ENCODE peak calls at places on chromosomes 5 and 9, in four cellular contexts. One of them, this sample, is unnamed.

GRCh38 chr5:73938938-73939320 is 312.9 kb downstream of the ARHGEF28 start:
- DNase-seq in HepG2: no peak
- DNase-seq in K562: no peak
- DNase-seq in GM12878: no peak
- DNase-seq in this sample: no peak

GRCh38 chr5:151078490-151079262 is 2.2 kb downstream of the TNIP1 start:
- DNase-seq in HepG2: no peak
- DNase-seq in K562: no peak
- DNase-seq in GM12878: no peak
- DNase-seq in this sample: no peak

GRCh38 chr9:121736964-121737462 is 85.6 kb downstream of the DAB2IP start:
- DNase-seq in HepG2: peak; percentile 78
- DNase-seq in K562: peak; percentile 84
- DNase-seq in GM12878: no peak
- DNase-seq in this sample: peak; percentile 42

GRCh38 chr5:13378073-13378472 is 566.4 kb downstream of the DNAH5 start:
- DNase-seq in HepG2: no peak
- DNase-seq in K562: no peak
- DNase-seq in GM12878: no peak
- DNase-seq in this sample: no peak

GRCh38 chr9:89519393-89519805 is 21.5 kb upstream of the SEMA4D start:
- DNase-seq in HepG2: peak; percentile 26
- DNase-seq in K562: no peak
- DNase-seq in GM12878: no peak
- DNase-seq in this sample: no peak

GRCh38 chr5:36059571-36060515 is 6.8 kb downstream of the UGT3A2 start:
- DNase-seq in HepG2: no peak
- DNase-seq in K562: no peak
- DNase-seq in GM12878: no peak
- DNase-seq in this sample: no peak

GRCh38 chr9:36136894-36137391 is 410 bp downstream of the GLIPR2 start:
- DNase-seq in HepG2: no peak
- DNase-seq in K562: no peak
- DNase-seq in GM12878: no peak
- DNase-seq in this sample: peak; percentile 27

GRCh38 chr9:130069048-130069447 is 15.3 kb downstream of the GPR107 start:
- DNase-seq in HepG2: no peak
- DNase-seq in K562: no peak
- DNase-seq in GM12878: no peak
- DNase-seq in this sample: no peak

GRCh38 chr5:115859378-115859777 is 17.6 kb downstream of the AP3S1 start:
- DNase-seq in HepG2: no peak
- DNase-seq in K562: no peak
- DNase-seq in GM12878: no peak
- DNase-seq in this sample: no peak

GRCh38 chr5:167639213-167639612 is 652.2 kb upstream of the WWC1 start:
- DNase-seq in HepG2: no peak
- DNase-seq in K562: no peak
- DNase-seq in GM12878: no peak
- DNase-seq in this sample: no peak

GRCh38 chr5:58348996-58349728 is 110.7 kb downstream of the PLK2 start:
- DNase-seq in HepG2: no peak
- DNase-seq in K562: no peak
- DNase-seq in GM12878: no peak
- DNase-seq in this sample: no peak

GRCh38 chr9:86122309-86122708 is 23.0 kb upstream of the GOLM1 start:
- DNase-seq in HepG2: peak; percentile 9
- DNase-seq in K562: no peak
- DNase-seq in GM12878: no peak
- DNase-seq in this sample: peak; percentile 40

GRCh38 chr5:157521704-157522029 is 53.9 kb downstream of the ADAM19 start:
- DNase-seq in HepG2: no peak
- DNase-seq in K562: no peak
- DNase-seq in GM12878: no peak
- DNase-seq in this sample: no peak

GRCh38 chr9:2676466-2676865 is 40.8 kb upstream of the KCNV2 start:
- DNase-seq in HepG2: peak; percentile 13
- DNase-seq in K562: no peak
- DNase-seq in GM12878: no peak
- DNase-seq in this sample: no peak

GRCh38 chr9:128637656-128638055 is 19.0 kb downstream of the DYNC2I2 start:
- DNase-seq in HepG2: no peak
- DNase-seq in K562: no peak
- DNase-seq in GM12878: no peak
- DNase-seq in this sample: no peak

GRCh38 chr5:134131165-134131564 is 16.7 kb downstream of the TCF7 start:
- DNase-seq in HepG2: no peak
- DNase-seq in K562: no peak
- DNase-seq in GM12878: no peak
- DNase-seq in this sample: no peak

GRCh38 chr5:39624268-39624886 is 199.6 kb upstream of the DAB2 start:
- DNase-seq in HepG2: peak; percentile 47
- DNase-seq in K562: no peak
- DNase-seq in GM12878: peak; percentile 11
- DNase-seq in this sample: no peak

GRCh38 chr9:20552874-20553624 is 69.2 kb downstream of the MLLT3 start:
- DNase-seq in HepG2: peak; percentile 9
- DNase-seq in K562: no peak
- DNase-seq in GM12878: peak; percentile 38
- DNase-seq in this sample: no peak

GRCh38 chr5:612498-613424 is 621 bp downstream of the CEP72 start:
- DNase-seq in HepG2: no peak
- DNase-seq in K562: no peak
- DNase-seq in GM12878: no peak
- DNase-seq in this sample: peak; percentile 45
- TF ChIP-seq SP1 in HepG2: no peak
- TF ChIP-seq SP1 in K562: no peak
- TF ChIP-seq SP1 in GM12878: no peak
- TF ChIP-seq SP1 in this sample: no peak

DNA sequence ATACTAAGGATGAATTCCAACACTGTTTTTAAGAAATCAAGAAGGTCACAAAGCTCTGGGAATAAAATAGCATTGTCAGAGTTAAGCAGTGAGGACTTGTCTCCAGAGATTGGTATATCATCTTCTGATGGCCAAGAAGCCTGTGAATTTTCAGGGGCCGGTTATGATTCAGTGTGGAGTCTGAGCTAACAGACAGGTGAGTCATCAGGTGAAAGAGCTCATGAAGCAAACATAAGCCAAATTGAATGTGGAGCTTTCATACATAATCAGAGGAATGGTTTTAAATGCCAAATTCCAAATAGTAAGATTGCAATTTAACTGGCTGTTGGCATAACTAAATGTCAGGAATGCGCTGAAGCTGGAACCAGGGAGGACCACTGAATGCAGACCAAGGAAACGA is 494.2 kb downstream of the MTRR start:
- DNase-seq in HepG2: no peak
- DNase-seq in K562: no peak
- DNase-seq in GM12878: no peak
- DNase-seq in this sample: no peak
- TF ChIP-seq TARDBP in HepG2: no peak
- TF ChIP-seq TARDBP in K562: no peak
- TF ChIP-seq TARDBP in GM12878: no peak
- TF ChIP-seq TARDBP in this sample: no peak

GRCh38 chr5:161847896-161848510 is at the start of gene GABRA1:
- DNase-seq in HepG2: no peak
- DNase-seq in K562: no peak
- DNase-seq in GM12878: no peak
- DNase-seq in this sample: no peak

GRCh38 chr5:161850491-161850890 is 2.6 kb downstream of the GABRA1 start:
- DNase-seq in HepG2: no peak
- DNase-seq in K562: no peak
- DNase-seq in GM12878: no peak
- DNase-seq in this sample: no peak

GRCh38 chr5:161847447-161847846 is 473 bp upstream of the GABRA1 start:
- DNase-seq in HepG2: no peak
- DNase-seq in K562: no peak
- DNase-seq in GM12878: no peak
- DNase-seq in this sample: no peak

GRCh38 chr5:161851691-161852299 is 3.9 kb downstream of the GABRA1 start:
- DNase-seq in HepG2: no peak
- DNase-seq in K562: no peak
- DNase-seq in GM12878: no peak
- DNase-seq in this sample: no peak

GRCh38 chr5:161846731-161847130 is 1.2 kb upstream of the GABRA1 start:
- DNase-seq in HepG2: no peak
- DNase-seq in K562: no peak
- DNase-seq in GM12878: no peak
- DNase-seq in this sample: no peak
- TF ChIP-seq SP1 in HepG2: no peak
- TF ChIP-seq SP1 in K562: no peak
- TF ChIP-seq SP1 in GM12878: no peak
- TF ChIP-seq SP1 in this sample: no peak

GRCh38 chr9:117987945-117988344 is 283.7 kb downstream of the TLR4 start:
- DNase-seq in HepG2: no peak
- DNase-seq in K562: no peak
- DNase-seq in GM12878: no peak
- DNase-seq in this sample: no peak
- TF ChIP-seq TARDBP in HepG2: no peak
- TF ChIP-seq TARDBP in K562: no peak
- TF ChIP-seq TARDBP in GM12878: no peak
- TF ChIP-seq TARDBP in this sample: no peak

GRCh38 chr5:112434650-112435049 is 15.6 kb upstream of the EPB41L4A start:
- DNase-seq in HepG2: no peak
- DNase-seq in K562: no peak
- DNase-seq in GM12878: no peak
- DNase-seq in this sample: no peak
- TF ChIP-seq SP1 in HepG2: no peak
- TF ChIP-seq SP1 in K562: no peak
- TF ChIP-seq SP1 in GM12878: no peak
- TF ChIP-seq SP1 in this sample: no peak

This sample was measured in HEK293T.